ENCODE peak calls at places on chromosomes 16 and 17, in seven cellular contexts. O, A, X, V, K, G and P are unnamed samples.

GRCh38 chr16:89308391-89309333 is 91.2 kb downstream of the ZNF778 start:
- DNase-seq in O (no peak), A (no peak), X (no peak), V (no peak), K (no peak), G (no peak), P (no peak)

GRCh38 chr16:88264641-88265285 is 118.0 kb upstream of the ZNF469 start:
- DNase-seq in O (peak; percentile 19), A (peak; percentile 81), X (peak; percentile 96), V (peak; percentile 69), K (peak; percentile 82), G (peak; percentile 78), P (peak; percentile 80)

GRCh38 chr17:79202476-79202875 is 127.9 kb downstream of the ENGASE start:
- DNase-seq in O (no peak), A (no peak), X (peak; percentile 2), V (no peak), K (no peak), G (no peak), P (no peak)

GRCh38 chr17:2299136-2299535 is 4.4 kb downstream of the SMG6 start:
- DNase-seq in O (no peak), A (no peak), X (no peak), V (no peak), K (no peak), G (no peak), P (no peak)

GRCh38 chr17:4607773-4608187 is 23.5 kb downstream of the SMTNL2 start:
- DNase-seq in O (no peak), A (no peak), X (peak; percentile 59), V (no peak), K (no peak), G (peak; percentile 31), P (no peak)

GRCh38 chr16:88309174-88309904 is 73.4 kb upstream of the ZNF469 start:
- DNase-seq in O (no peak), A (no peak), X (no peak), V (no peak), K (no peak), G (no peak), P (no peak)

GRCh38 chr16:56915311-56916105 is 16.4 kb upstream of the HERPUD1 start:
- DNase-seq in O (no peak), A (no peak), X (no peak), V (no peak), K (no peak), G (peak; percentile 61), P (no peak)

GRCh38 chr16:68074850-68075249 is 10.3 kb upstream of the NFATC3 start:
- DNase-seq in O (no peak), A (peak; percentile 81), X (no peak), V (no peak), K (peak; percentile 78), G (no peak), P (no peak)

GRCh38 chr17:78602246-78602645 is 25.1 kb upstream of the DNAH17 start:
- DNase-seq in O (no peak), A (no peak), X (no peak), V (no peak), K (no peak), G (no peak), P (no peak)

GRCh38 chr16:2475413-2476344 is 752 bp downstream of the TBC1D24 start:
- DNase-seq in O (no peak), A (peak; percentile 75), X (no peak), V (no peak), K (peak; percentile 66), G (no peak), P (no peak)

GRCh38 chr17:16534236-16534635 is 34.8 kb downstream of the ZNF287 start:
- DNase-seq in O (no peak), A (no peak), X (peak; percentile 25), V (no peak), K (no peak), G (no peak), P (no peak)

GRCh38 chr17:4576729-4577322 is 7.5 kb upstream of the SMTNL2 start:
- DNase-seq in O (no peak), A (no peak), X (no peak), V (no peak), K (no peak), G (no peak), P (no peak)